ENCODE peak calls at places on chromosomes 3 and 15, in nine cellular contexts. D is heart right ventricle; P is stomach; F is endodermal cell; J is CD8-positive, alpha-beta T cell; C is CD4-positive, alpha-beta memory T cell; A is cardiac fibroblast; X is lower lobe of right lung; Y is aorta. B is an unnamed sample.

GRCh38 chr3:18808423-18808822 is 339.9 kb upstream of the KCNH8 start:
- DNase-seq in C (no peak), J (no peak), A (peak), D (no peak), X (no peak), Y (no peak), P (no peak), F (no peak), B (peak)

GRCh38 chr3:7242303-7242635 is 381.4 kb downstream of the GRM7 start:
- DNase-seq in C (no peak), D (no peak), P (no peak), A (no peak), X (no peak), J (no peak), Y (no peak), F (no peak), B (no peak)

GRCh38 chr3:49020335-49021212 is 1.3 kb upstream of the NDUFAF3 start:
- DNase-seq in X (peak), F (peak), C (no peak), A (no peak), J (no peak), Y (peak), D (peak), P (peak), B (no peak)

GRCh38 chr3:87796137-87796899 is 262.5 kb downstream of the CGGBP1 start:
- DNase-seq in F (no peak), Y (no peak), A (no peak), X (no peak), P (no peak), C (no peak), J (no peak), D (no peak), B (no peak)

GRCh38 chr3:39052613-39053012 is 797 bp downstream of the WDR48 start:
- DNase-seq in C (no peak), A (peak), D (no peak), F (no peak), Y (no peak), X (no peak), J (no peak), P (no peak), B (no peak)

GRCh38 chr15:95303659-95304058 is 1026.8 kb upstream of the NR2F2 start:
- DNase-seq in J (no peak), A (no peak), C (no peak), Y (no peak), D (no peak), F (no peak), P (no peak), X (no peak), B (no peak)

GRCh38 chr3:50586763-50587070 is 17.4 kb downstream of the HEMK1 start:
- DNase-seq in A (no peak), F (no peak), P (no peak), C (peak), X (no peak), D (no peak), J (no peak), Y (no peak), B (no peak)

GRCh38 chr3:77348244-77348855 is 308.5 kb downstream of the ROBO2 start:
- DNase-seq in A (peak), C (no peak), D (no peak), Y (no peak), X (no peak), P (no peak), F (peak), J (no peak), B (no peak)

GRCh38 chr3:21062724-21063436 is 688.1 kb downstream of the ZNF385D start:
- DNase-seq in Y (no peak), A (peak), X (no peak), D (peak), P (no peak), F (no peak), C (no peak), J (no peak), B (no peak)

GRCh38 chr15:101318147-101318809 is 23.2 kb upstream of the SNRPA1 start:
- DNase-seq in P (no peak), Y (no peak), A (no peak), D (no peak), F (no peak), X (no peak), C (no peak), J (no peak), B (no peak)

GRCh38 chr3:144760831-144761230 is 789.2 kb downstream of the DIPK2A start:
- DNase-seq in P (peak), Y (peak), F (no peak), J (no peak), A (peak), X (no peak), D (no peak), C (no peak), B (no peak)

GRCh38 chr3:47540281-47540680 is 26.8 kb upstream of the ELP6 start:
- DNase-seq in C (no peak), X (no peak), Y (no peak), F (no peak), J (no peak), P (no peak), A (no peak), D (no peak), B (no peak)

GRCh38 chr3:196339493-196340254 is 1.5 kb upstream of the TM4SF19 start:
- DNase-seq in J (no peak), F (no peak), A (peak), P (no peak), C (no peak), X (no peak), D (no peak), Y (no peak), B (peak)

GRCh38 chr3:138078901-138079344 is 36.5 kb downstream of the DZIP1L start:
- DNase-seq in A (peak), F (no peak), X (no peak), C (no peak), Y (no peak), J (no peak), D (no peak), P (no peak), B (peak)

GRCh38 chr3:51958603-51959521 is 3.7 kb downstream of the GPR62 start:
- DNase-seq in J (no peak), D (no peak), P (no peak), Y (peak), A (no peak), C (no peak), X (no peak), F (no peak), B (no peak)

GRCh38 chr3:67635257-67635656 is 19.2 kb downstream of the SUCLG2 start:
- DNase-seq in C (no peak), D (no peak), X (no peak), J (no peak), P (no peak), A (peak), F (no peak), Y (no peak), B (peak)

GRCh38 chr3:5126586-5126985 is 4.5 kb downstream of the ARL8B start:
- DNase-seq in F (no peak), C (no peak), Y (no peak), J (no peak), A (peak), P (no peak), D (no peak), X (no peak), B (no peak)

GRCh38 chr15:45134682-45135604 is 5.1 kb downstream of the DUOX1 start:
- DNase-seq in P (peak), Y (peak), X (peak), C (no peak), D (no peak), A (no peak), F (peak), J (no peak), B (no peak)

GRCh38 chr3:191499307-191500125 is 38.6 kb downstream of the PYDC2 start:
- DNase-seq in J (no peak), X (no peak), F (peak), P (peak), C (no peak), Y (peak), D (peak), A (peak), B (peak)

GRCh38 chr15:28169361-28169760 is 70.2 kb upstream of the OCA2 start:
- DNase-seq in Y (no peak), C (no peak), P (no peak), X (no peak), J (no peak), A (no peak), F (no peak), D (no peak), B (no peak)

GRCh38 chr15:65077981-65078352 is 1.4 kb downstream of the KBTBD13 start:
- DNase-seq in A (peak), X (peak), F (peak), D (peak), P (peak), J (peak), Y (peak), C (no peak), B (no peak)

GRCh38 chr3:158520433-158520832 is 50.6 kb upstream of the MLF1 start:
- DNase-seq in X (no peak), Y (no peak), C (no peak), P (no peak), A (no peak), J (no peak), D (no peak), F (no peak), B (no peak)

GRCh38 chr3:73393005-73393404 is 231.7 kb downstream of the PDZRN3 start:
- DNase-seq in D (no peak), Y (no peak), F (no peak), C (no peak), X (no peak), P (no peak), J (no peak), A (no peak), B (no peak)

GRCh38 chr3:49454898-49455681 is 15.0 kb upstream of the DAG1 start:
- DNase-seq in C (no peak), A (no peak), D (peak), J (no peak), Y (no peak), X (no peak), F (peak), P (no peak), B (no peak)

GRCh38 chr3:17945799-17946381 is 203.5 kb upstream of the TBC1D5 start:
- DNase-seq in J (no peak), F (no peak), X (no peak), P (no peak), A (no peak), D (no peak), C (no peak), Y (no peak), B (no peak)

DNA sequence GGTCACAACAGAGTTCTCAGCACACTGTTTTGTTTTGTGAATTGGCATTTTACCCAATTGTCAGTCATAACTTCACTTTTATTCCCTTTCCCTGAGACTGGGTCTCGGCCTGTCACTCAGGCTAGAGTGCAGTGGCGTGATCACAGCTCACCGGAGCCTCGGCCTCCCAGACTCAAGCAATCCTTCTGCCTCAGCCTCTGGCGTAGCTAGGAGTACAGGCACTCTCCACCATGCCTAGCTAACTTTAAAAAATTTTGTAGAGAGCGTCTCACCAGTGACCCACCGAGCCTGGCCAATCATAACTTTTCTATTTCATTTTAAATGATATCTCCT is 26.5 kb downstream of the TRIM71 start:
- DNase-seq in D (no peak), J (no peak), X (no peak), A (no peak), F (no peak), P (no peak), Y (no peak), C (no peak), B (no peak)
- H3K4me3 ChIP-seq in D (no peak), J (no peak), X (no peak), A (no peak), F (peak), P (no peak), Y (no peak), C (no peak), B (no peak)

GRCh38 chr15:96344706-96345559 is 14.4 kb downstream of the NR2F2 start:
- DNase-seq in X (no peak), J (no peak), F (peak), P (no peak), D (no peak), Y (peak), C (no peak), A (no peak), B (no peak)
- H3K4me3 ChIP-seq in X (peak), J (no peak), F (peak), P (peak), D (peak), Y (no peak), C (no peak), A (peak), B (peak)

GRCh38 chr15:63945838-63946298 is 100.4 kb downstream of the DAPK2 start:
- DNase-seq in J (peak), C (no peak), D (no peak), X (peak), P (peak), F (peak), A (no peak), Y (peak), B (no peak)

GRCh38 chr15:63946524-63947065 is 99.7 kb downstream of the DAPK2 start:
- DNase-seq in P (no peak), X (no peak), Y (peak), D (no peak), A (no peak), F (peak), J (peak), C (no peak), B (no peak)

GRCh38 chr15:63944681-63944955 is 101.7 kb downstream of the DAPK2 start:
- DNase-seq in Y (peak), X (no peak), A (no peak), C (no peak), D (no peak), P (no peak), J (peak), F (no peak), B (no peak)

GRCh38 chr15:63943829-63944680 is 102.2 kb downstream of the DAPK2 start:
- DNase-seq in X (no peak), A (no peak), Y (peak), J (peak), P (no peak), F (peak), D (no peak), C (no peak), B (no peak)

DNA sequence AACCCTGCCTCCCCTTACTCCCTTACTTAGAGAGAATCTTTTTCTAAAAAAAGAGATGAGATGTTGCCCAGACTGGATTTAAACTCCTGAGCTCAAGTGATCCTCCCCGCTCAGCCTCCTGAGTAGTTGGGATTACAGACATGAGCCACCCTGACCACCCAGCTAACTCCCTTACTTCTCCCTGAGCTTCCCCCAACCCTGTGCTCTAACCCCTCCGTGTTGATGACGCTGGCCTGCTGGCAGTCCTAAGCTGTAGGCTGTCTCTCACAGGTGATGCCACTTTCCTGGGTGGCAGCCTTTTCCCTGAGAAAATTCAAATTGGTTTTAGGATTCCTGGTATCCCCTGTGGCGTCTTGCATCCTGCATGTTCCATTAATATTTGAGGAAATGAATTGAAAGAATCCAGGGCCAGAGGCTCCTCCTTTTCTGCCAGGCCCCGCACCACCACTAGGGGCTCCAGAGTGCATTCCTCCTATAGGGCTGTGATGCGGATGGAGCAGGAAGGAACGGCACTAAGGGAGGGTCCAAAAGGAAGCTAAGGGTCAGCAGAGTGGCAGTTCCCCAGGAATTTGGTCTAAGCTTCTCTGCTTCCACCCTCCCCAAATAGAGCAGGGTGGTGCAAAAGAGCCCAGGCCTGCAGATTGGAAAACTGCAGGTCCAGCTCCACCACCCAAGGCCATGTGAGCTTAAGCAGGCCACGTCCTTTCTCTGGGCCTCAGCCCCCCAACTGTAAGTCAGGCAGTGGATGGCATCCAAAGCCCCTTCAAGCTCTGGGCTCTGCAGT is 101.1 kb downstream of the DAPK2 start:
- DNase-seq in D (peak), F (peak), X (peak), Y (peak), C (peak), P (peak), J (peak), A (peak), B (no peak)
- H3K4me3 ChIP-seq in D (no peak), F (no peak), X (no peak), Y (no peak), C (no peak), P (no peak), J (no peak), A (no peak), B (no peak)

DNA sequence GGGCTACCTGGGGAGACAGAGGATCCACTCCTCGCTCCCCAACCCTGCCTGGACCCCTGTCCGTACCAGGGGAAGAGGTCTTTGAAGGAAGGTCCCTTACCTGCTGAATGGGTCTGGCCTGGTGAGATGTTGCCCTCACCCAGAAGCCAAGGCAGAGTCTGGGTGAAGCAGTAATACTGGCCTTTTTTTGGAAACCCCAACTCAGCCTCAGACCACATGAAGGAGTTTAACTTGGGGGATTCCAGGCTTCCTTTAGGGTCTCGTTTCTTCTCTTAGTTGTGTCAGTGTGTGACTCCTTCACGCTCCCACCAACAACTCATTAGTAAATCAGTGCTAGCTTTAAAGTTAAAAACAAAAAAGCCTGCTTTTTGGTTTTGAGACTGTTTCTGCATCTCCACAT is 45.6 kb downstream of the RTP1 start:
- DNase-seq in Y (no peak), X (no peak), J (no peak), F (no peak), D (no peak), P (no peak), C (no peak), A (no peak), B (no peak)
- H3K4me3 ChIP-seq in Y (no peak), X (no peak), J (no peak), F (no peak), D (no peak), P (no peak), C (no peak), A (no peak), B (no peak)

B was measured in skeletal muscle cell.